ENCODE peak calls at places on chromosomes 13 and 19, in five cellular contexts. B is stimulated activated naive B cell treated with anti-CD40 and anti-IgM and Interleukin-4, amounts not matched to agents 10 μg/mL and 1 μg/mL and 100 μg/mL, for 72 hours; J is GM23338; F is nephron progenitor cell; X is ACHN. E is an unnamed sample.

GRCh38 chr13:50081106-50081898 is 66.1 kb downstream of the KCNRG start:
- DNase-seq in B (peak), J (peak), F (peak), X (no peak), E (no peak)

GRCh38 chr13:98688373-98688772 is 64.1 kb downstream of the SLC15A1 start:
- DNase-seq in B (no peak), J (peak), F (no peak), X (no peak), E (no peak)

GRCh38 chr19:48740705-48741030 is 258 bp upstream of the RASIP1 start:
- DNase-seq in B (no peak), J (no peak), F (no peak), X (no peak), E (no peak)

GRCh38 chr13:46622013-46622917 is 69.3 kb downstream of the LRCH1 start:
- DNase-seq in B (no peak), J (no peak), F (no peak), X (peak), E (no peak)

GRCh38 chr13:32045963-32046785 is 14.6 kb downstream of the FRY start:
- DNase-seq in B (no peak), J (peak), F (no peak), X (no peak), E (no peak)

GRCh38 chr13:108272333-108272732 is 2.8 kb downstream of the TNFSF13B start:
- DNase-seq in B (no peak), J (no peak), F (no peak), X (no peak), E (no peak)

GRCh38 chr19:41339936-41340335 is 13.8 kb downstream of the TGFB1 start:
- DNase-seq in B (no peak), J (peak), F (no peak), X (peak), E (no peak)

GRCh38 chr13:25886438-25887214 is 165.2 kb downstream of the SHISA2 start:
- DNase-seq in B (no peak), J (no peak), F (no peak), X (peak), E (no peak)

GRCh38 chr19:14561832-14562351 is 10.0 kb downstream of the NDUFB7 start:
- DNase-seq in B (no peak), J (peak), F (no peak), X (no peak), E (no peak)

GRCh38 chr13:43072394-43072793 is 49.0 kb downstream of the DNAJC15 start:
- DNase-seq in B (no peak), J (peak), F (no peak), X (no peak), E (no peak)

GRCh38 chr19:18294467-18294864 is 13.0 kb upstream of the JUND start:
- DNase-seq in B (peak), J (peak), F (no peak), X (no peak), E (no peak)

GRCh38 chr19:46350758-46351159 is 3.9 kb downstream of the PPP5C start:
- DNase-seq in B (no peak), J (no peak), F (no peak), X (no peak), E (no peak)

GRCh38 chr13:26646603-26647002 is 89.1 kb downstream of the WASF3 start:
- DNase-seq in B (no peak), J (peak), F (no peak), X (no peak), E (no peak)

GRCh38 chr19:18777156-18777724 is 13.9 kb downstream of the COMP start:
- DNase-seq in B (no peak), J (no peak), F (peak), X (no peak), E (no peak)

GRCh38 chr13:65488606-65489005 is 1741.5 kb downstream of the PCDH9 start:
- DNase-seq in B (no peak), J (no peak), F (no peak), X (no peak), E (no peak)

GRCh38 chr19:16345457-16345856 is 20.8 kb downstream of the KLF2 start:
- DNase-seq in B (no peak), J (no peak), F (no peak), X (no peak), E (no peak)

GRCh38 chr13:51844862-51845573 is at the start of gene TMEM272:
- DNase-seq in B (peak), J (peak), F (peak), X (peak), E (no peak)

GRCh38 chr19:48698046-48698445 is 2.3 kb downstream of the FUT2 start:
- DNase-seq in B (no peak), J (no peak), F (no peak), X (peak), E (no peak)

GRCh38 chr19:47142779-47143178 is 12.1 kb downstream of the SAE1 start:
- DNase-seq in B (no peak), J (no peak), F (no peak), X (no peak), E (no peak)

GRCh38 chr13:22926176-22927007 is 254.4 kb upstream of the SGCG start:
- DNase-seq in B (no peak), J (peak), F (peak), X (no peak), E (no peak)

GRCh38 chr13:113917096-113917495 is 53.2 kb upstream of the GAS6 start:
- DNase-seq in B (no peak), J (no peak), F (no peak), X (no peak), E (no peak)

GRCh38 chr13:54536112-54536511 is 1507.5 kb downstream of the OLFM4 start:
- DNase-seq in B (no peak), J (peak), F (no peak), X (peak), E (no peak)

GRCh38 chr13:34577051-34577450 is 365.0 kb upstream of the NBEA start:
- DNase-seq in B (no peak), J (no peak), F (no peak), X (peak), E (no peak)

GRCh38 chr19:10289836-10290438 is at the start of gene ICAM5:
- DNase-seq in B (no peak), J (peak), F (peak), X (peak), E (no peak)

GRCh38 chr19:33312065-33312464 is 9.7 kb upstream of the CEBPA start:
- DNase-seq in B (no peak), J (no peak), F (no peak), X (no peak), E (no peak)

GRCh38 chr19:40507892-40508291 is 41.1 kb downstream of the SPTBN4 start:
- DNase-seq in B (no peak), J (peak), F (no peak), X (no peak), E (no peak)

GRCh38 chr19:7294571-7295212 is 478 bp upstream of the INSR start:
- DNase-seq in B (peak), J (peak), F (peak), X (no peak), E (no peak)

GRCh38 chr19:43936219-43936618 is 1.1 kb upstream of the ZNF45 start:
- DNase-seq in B (no peak), J (peak), F (no peak), X (no peak), E (no peak)

GRCh38 chr13:37621811-37622361 is 23.3 kb upstream of the POSTN start:
- DNase-seq in B (no peak), J (no peak), F (no peak), X (no peak), E (no peak)